ENCODE peak calls at places on chromosomes 6 and 20, in four cellular contexts. One of them, this sample, is unnamed.

GRCh38 chr6:87541726-87542125 is 48.1 kb downstream of the RARS2 start:
- DNase-seq in dorsolateral prefrontal cortex: no peak
- DNase-seq in Calu3: no peak
- DNase-seq in nephron progenitor cell: no peak
- DNase-seq in this sample: no peak

GRCh38 chr6:148343028-148343374 is 363 bp downstream of the SASH1 start:
- DNase-seq in dorsolateral prefrontal cortex: no peak
- DNase-seq in Calu3: no peak
- DNase-seq in nephron progenitor cell: no peak
- DNase-seq in this sample: no peak

GRCh38 chr6:163383912-163384311 is 30.6 kb upstream of the QKI start:
- DNase-seq in dorsolateral prefrontal cortex: no peak
- DNase-seq in Calu3: no peak
- DNase-seq in nephron progenitor cell: no peak
- DNase-seq in this sample: no peak

GRCh38 chr20:49188101-49188784 is at the start of gene STAU1:
- DNase-seq in dorsolateral prefrontal cortex: peak
- DNase-seq in Calu3: peak
- DNase-seq in nephron progenitor cell: peak
- DNase-seq in this sample: peak

GRCh38 chr6:107116328-107116892 is 1.1 kb upstream of the BEND3 start:
- DNase-seq in dorsolateral prefrontal cortex: no peak
- DNase-seq in Calu3: peak
- DNase-seq in nephron progenitor cell: peak
- DNase-seq in this sample: no peak

GRCh38 chr6:111709615-111710398 is 104.1 kb upstream of the TRAF3IP2 start:
- DNase-seq in dorsolateral prefrontal cortex: no peak
- DNase-seq in Calu3: peak
- DNase-seq in nephron progenitor cell: peak
- DNase-seq in this sample: peak

GRCh38 chr20:11305406-11305805 is 612.3 kb upstream of the BTBD3 start:
- DNase-seq in dorsolateral prefrontal cortex: no peak
- DNase-seq in Calu3: peak
- DNase-seq in nephron progenitor cell: no peak
- DNase-seq in this sample: no peak

GRCh38 chr6:54981647-54982046 is 135.1 kb downstream of the FAM83B start:
- DNase-seq in dorsolateral prefrontal cortex: no peak
- DNase-seq in Calu3: no peak
- DNase-seq in nephron progenitor cell: no peak
- DNase-seq in this sample: no peak

GRCh38 chr6:137167702-137168377 is 5.6 kb downstream of the IL22RA2 start:
- DNase-seq in dorsolateral prefrontal cortex: no peak
- DNase-seq in Calu3: no peak
- DNase-seq in nephron progenitor cell: no peak
- DNase-seq in this sample: no peak

GRCh38 chr6:165049362-165049761 is 260.0 kb downstream of the C6orf118 start:
- DNase-seq in dorsolateral prefrontal cortex: no peak
- DNase-seq in Calu3: peak
- DNase-seq in nephron progenitor cell: peak
- DNase-seq in this sample: no peak

GRCh38 chr6:71929047-71929446 is 42.7 kb downstream of the RIMS1 start:
- DNase-seq in dorsolateral prefrontal cortex: no peak
- DNase-seq in Calu3: no peak
- DNase-seq in nephron progenitor cell: no peak
- DNase-seq in this sample: no peak

GRCh38 chr6:150212745-150213144 is 69.9 kb downstream of the PPP1R14C start:
- DNase-seq in dorsolateral prefrontal cortex: no peak
- DNase-seq in Calu3: no peak
- DNase-seq in nephron progenitor cell: no peak
- DNase-seq in this sample: no peak

GRCh38 chr20:39829713-39830112 is 859.3 kb downstream of the MAFB start:
- DNase-seq in dorsolateral prefrontal cortex: no peak
- DNase-seq in Calu3: no peak
- DNase-seq in nephron progenitor cell: peak
- DNase-seq in this sample: peak

GRCh38 chr20:3786665-3787639 is at the start of gene CENPB:
- DNase-seq in dorsolateral prefrontal cortex: peak
- DNase-seq in Calu3: peak
- DNase-seq in nephron progenitor cell: peak
- DNase-seq in this sample: peak

GRCh38 chr6:30804333-30804732 is 60.0 kb upstream of the IER3 start:
- DNase-seq in dorsolateral prefrontal cortex: no peak
- DNase-seq in Calu3: no peak
- DNase-seq in nephron progenitor cell: no peak
- DNase-seq in this sample: no peak

GRCh38 chr6:124670801-124671200 is 291.4 kb upstream of the RNF217 start:
- DNase-seq in dorsolateral prefrontal cortex: no peak
- DNase-seq in Calu3: no peak
- DNase-seq in nephron progenitor cell: no peak
- DNase-seq in this sample: no peak

GRCh38 chr6:9062581-9062980 is 627.2 kb upstream of the SLC35B3 start:
- DNase-seq in dorsolateral prefrontal cortex: no peak
- DNase-seq in Calu3: no peak
- DNase-seq in nephron progenitor cell: no peak
- DNase-seq in this sample: no peak

GRCh38 chr6:135270676-135271536 is 89.8 kb downstream of the MYB start:
- DNase-seq in dorsolateral prefrontal cortex: no peak
- DNase-seq in Calu3: peak
- DNase-seq in nephron progenitor cell: no peak
- DNase-seq in this sample: no peak

GRCh38 chr6:118899948-118900347 is 6.0 kb downstream of the ASF1A start:
- DNase-seq in dorsolateral prefrontal cortex: no peak
- DNase-seq in Calu3: no peak
- DNase-seq in nephron progenitor cell: no peak
- DNase-seq in this sample: no peak

GRCh38 chr6:66421570-66421969 is 714.5 kb upstream of the EYS start:
- DNase-seq in dorsolateral prefrontal cortex: no peak
- DNase-seq in Calu3: no peak
- DNase-seq in nephron progenitor cell: peak
- DNase-seq in this sample: no peak

GRCh38 chr20:50401587-50402343 is 108.4 kb upstream of the PTPN1 start:
- DNase-seq in dorsolateral prefrontal cortex: no peak
- DNase-seq in Calu3: no peak
- DNase-seq in nephron progenitor cell: no peak
- DNase-seq in this sample: no peak

GRCh38 chr6:143015300-143015706 is 45.4 kb upstream of the AIG1 start:
- DNase-seq in dorsolateral prefrontal cortex: no peak
- DNase-seq in Calu3: no peak
- DNase-seq in nephron progenitor cell: no peak
- DNase-seq in this sample: no peak

GRCh38 chr6:130417951-130418350 is 52.1 kb downstream of the TMEM200A start:
- DNase-seq in dorsolateral prefrontal cortex: no peak
- DNase-seq in Calu3: no peak
- DNase-seq in nephron progenitor cell: no peak
- DNase-seq in this sample: no peak

GRCh38 chr6:15444881-15445280 is 199.0 kb downstream of the JARID2 start:
- DNase-seq in dorsolateral prefrontal cortex: no peak
- DNase-seq in Calu3: peak
- DNase-seq in nephron progenitor cell: no peak
- DNase-seq in this sample: no peak

GRCh38 chr20:6769953-6770831 is 2.7 kb downstream of the BMP2 start:
- DNase-seq in dorsolateral prefrontal cortex: peak
- DNase-seq in Calu3: peak
- DNase-seq in nephron progenitor cell: peak
- DNase-seq in this sample: peak

GRCh38 chr20:57738484-57738883 is 28.7 kb upstream of the PMEPA1 start:
- DNase-seq in dorsolateral prefrontal cortex: no peak
- DNase-seq in Calu3: no peak
- DNase-seq in nephron progenitor cell: no peak
- DNase-seq in this sample: no peak

GRCh38 chr6:31765910-31766794 is 3.7 kb downstream of the SAPCD1 start:
- DNase-seq in dorsolateral prefrontal cortex: no peak
- DNase-seq in Calu3: no peak
- DNase-seq in nephron progenitor cell: peak
- DNase-seq in this sample: no peak

GRCh38 chr6:109406196-109406595 is 23.9 kb upstream of the CD164 start:
- DNase-seq in dorsolateral prefrontal cortex: no peak
- DNase-seq in Calu3: no peak
- DNase-seq in nephron progenitor cell: no peak
- DNase-seq in this sample: no peak

GRCh38 chr6:8578006-8578405 is 142.7 kb upstream of the SLC35B3 start:
- DNase-seq in dorsolateral prefrontal cortex: no peak
- DNase-seq in Calu3: no peak
- DNase-seq in nephron progenitor cell: no peak
- DNase-seq in this sample: no peak

GRCh38 chr6:45637611-45638257 is 260.0 kb upstream of the SUPT3H start:
- DNase-seq in dorsolateral prefrontal cortex: no peak
- DNase-seq in Calu3: no peak
- DNase-seq in nephron progenitor cell: no peak
- DNase-seq in this sample: no peak

GRCh38 chr6:71405416-71405815 is 116.8 kb downstream of the OGFRL1 start:
- DNase-seq in dorsolateral prefrontal cortex: no peak
- DNase-seq in Calu3: no peak
- DNase-seq in nephron progenitor cell: no peak
- DNase-seq in this sample: no peak

GRCh38 chr20:17652411-17652810 is 29.6 kb downstream of the RRBP1 start:
- DNase-seq in dorsolateral prefrontal cortex: no peak
- DNase-seq in Calu3: no peak
- DNase-seq in nephron progenitor cell: no peak
- DNase-seq in this sample: peak

GRCh38 chr20:17653835-17654648 is 28.0 kb downstream of the RRBP1 start:
- DNase-seq in dorsolateral prefrontal cortex: no peak
- DNase-seq in Calu3: no peak
- DNase-seq in nephron progenitor cell: no peak
- DNase-seq in this sample: peak

GRCh38 chr20:17650301-17650761 is 31.7 kb downstream of the RRBP1 start:
- DNase-seq in dorsolateral prefrontal cortex: no peak
- DNase-seq in Calu3: no peak
- DNase-seq in nephron progenitor cell: no peak
- DNase-seq in this sample: no peak

GRCh38 chr20:17650816-17651760 is 31.0 kb downstream of the RRBP1 start:
- DNase-seq in dorsolateral prefrontal cortex: no peak
- DNase-seq in Calu3: no peak
- DNase-seq in nephron progenitor cell: no peak
- DNase-seq in this sample: peak

GRCh38 chr20:17651761-17652388 is 30.2 kb downstream of the RRBP1 start:
- DNase-seq in dorsolateral prefrontal cortex: no peak
- DNase-seq in Calu3: peak
- DNase-seq in nephron progenitor cell: no peak
- DNase-seq in this sample: peak
- TF ChIP-seq CTCF in dorsolateral prefrontal cortex: no peak
- TF ChIP-seq CTCF in Calu3: no peak
- TF ChIP-seq CTCF in nephron progenitor cell: no peak
- TF ChIP-seq CTCF in this sample: peak

GRCh38 chr6:69232506-69233194 is 564.2 kb downstream of the LMBRD1 start:
- DNase-seq in dorsolateral prefrontal cortex: peak
- DNase-seq in Calu3: peak
- DNase-seq in nephron progenitor cell: peak
- DNase-seq in this sample: peak
- TF ChIP-seq CTCF in dorsolateral prefrontal cortex: no peak
- TF ChIP-seq CTCF in Calu3: no peak
- TF ChIP-seq CTCF in nephron progenitor cell: no peak
- TF ChIP-seq CTCF in this sample: no peak

GRCh38 chr6:68226460-68226859 is 408.6 kb upstream of the ADGRB3 start:
- DNase-seq in dorsolateral prefrontal cortex: no peak
- DNase-seq in Calu3: no peak
- DNase-seq in nephron progenitor cell: no peak
- DNase-seq in this sample: no peak
- TF ChIP-seq CTCF in dorsolateral prefrontal cortex: peak
- TF ChIP-seq CTCF in Calu3: no peak
- TF ChIP-seq CTCF in nephron progenitor cell: peak
- TF ChIP-seq CTCF in this sample: peak

DNA sequence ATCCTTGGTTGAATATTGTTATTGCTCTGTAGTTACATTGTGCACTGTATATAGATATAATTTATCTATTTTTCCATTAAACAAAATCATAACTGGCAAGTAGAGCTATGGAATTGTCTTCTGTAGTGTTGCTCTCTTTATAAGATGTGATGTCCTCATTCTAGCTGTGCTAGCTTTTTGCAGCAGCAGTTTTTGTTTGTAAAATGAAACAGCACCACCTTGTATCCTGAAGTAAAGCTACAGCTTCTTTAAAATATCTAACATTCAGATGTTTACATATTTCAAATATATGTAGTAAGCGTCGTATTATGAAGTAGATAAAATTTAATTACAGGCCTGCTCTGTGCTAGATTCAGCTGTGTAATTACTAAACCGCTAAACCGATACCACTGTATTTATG is 328.8 kb upstream of the MANEA start:
- DNase-seq in dorsolateral prefrontal cortex: no peak
- DNase-seq in Calu3: no peak
- DNase-seq in nephron progenitor cell: no peak
- DNase-seq in this sample: no peak
- TF ChIP-seq CTCF in dorsolateral prefrontal cortex: no peak
- TF ChIP-seq CTCF in Calu3: no peak
- TF ChIP-seq CTCF in nephron progenitor cell: no peak
- TF ChIP-seq CTCF in this sample: no peak

GRCh38 chr6:127073222-127073621 is 45.2 kb upstream of the RSPO3 start:
- DNase-seq in dorsolateral prefrontal cortex: no peak
- DNase-seq in Calu3: no peak
- DNase-seq in nephron progenitor cell: no peak
- DNase-seq in this sample: no peak

DNA sequence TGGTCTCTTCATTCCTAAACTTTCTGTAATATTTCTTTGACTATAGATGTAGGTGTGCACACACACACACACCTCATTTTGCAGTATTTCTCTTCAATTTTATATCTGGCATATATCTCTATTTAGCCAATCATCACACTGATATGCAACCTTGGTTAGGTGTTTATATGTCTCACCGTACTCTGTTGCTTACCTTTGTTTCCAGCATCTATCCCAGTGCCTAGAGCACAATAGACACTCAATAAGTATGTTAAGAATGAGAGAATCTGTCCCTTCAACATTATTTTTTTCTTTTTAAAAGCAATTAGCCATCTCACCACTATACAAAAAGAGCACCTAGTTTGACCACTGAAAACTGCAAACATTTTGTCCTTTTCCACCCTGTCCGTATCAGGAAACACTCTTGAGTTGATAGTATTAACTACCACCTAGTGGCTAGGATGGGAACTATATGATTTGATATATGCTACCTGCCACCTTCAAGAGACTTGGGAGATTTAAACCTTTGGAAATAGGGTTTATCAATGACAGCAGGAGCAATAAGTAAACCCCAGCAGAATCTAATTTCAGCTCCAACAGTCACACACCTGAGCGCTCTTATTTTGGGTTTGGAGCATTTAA is 48.7 kb upstream of the RSPO3 start:
- DNase-seq in dorsolateral prefrontal cortex: no peak
- DNase-seq in Calu3: no peak
- DNase-seq in nephron progenitor cell: no peak
- DNase-seq in this sample: peak
- TF ChIP-seq CTCF in dorsolateral prefrontal cortex: peak
- TF ChIP-seq CTCF in Calu3: peak
- TF ChIP-seq CTCF in nephron progenitor cell: peak
- TF ChIP-seq CTCF in this sample: no peak

DNA sequence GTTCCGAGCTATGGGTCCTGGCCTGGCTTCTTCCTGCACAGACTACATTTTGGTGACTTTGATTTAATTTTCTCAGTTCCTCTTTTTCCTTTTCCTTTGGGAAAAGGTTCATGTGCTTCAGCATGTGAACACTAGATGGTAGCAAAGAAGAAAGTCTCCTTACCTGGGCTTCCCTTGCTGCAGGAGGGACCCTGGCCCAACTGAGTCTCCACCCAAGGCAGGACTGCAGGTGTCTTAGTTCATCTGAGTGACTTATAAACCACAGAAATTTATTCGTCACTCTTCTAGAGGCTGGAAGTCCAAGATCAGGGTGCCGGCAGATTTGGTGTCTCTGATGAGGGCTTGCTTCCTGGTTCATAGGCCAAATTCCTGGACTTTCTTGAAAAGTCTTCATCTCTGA is 163.2 kb downstream of the SYCP2 start:
- DNase-seq in dorsolateral prefrontal cortex: no peak
- DNase-seq in Calu3: peak
- DNase-seq in nephron progenitor cell: no peak
- DNase-seq in this sample: no peak
- TF ChIP-seq CTCF in dorsolateral prefrontal cortex: peak
- TF ChIP-seq CTCF in Calu3: peak
- TF ChIP-seq CTCF in nephron progenitor cell: no peak
- TF ChIP-seq CTCF in this sample: peak

This sample was measured in GM13976.